ENCODE peak calls at places on chromosomes 16 and 17, in six cellular contexts. R, A, T, E, K and O are unnamed samples.

GRCh38 chr17:43987131-43988021 is 17.0 kb upstream of the NAGS start:
- DNase-seq in K (no peak), R (no peak), A (no peak), T (no peak), E (no peak), O (no peak)

GRCh38 chr17:28940675-28941074 is 10.6 kb downstream of the PHF12 start:
- DNase-seq in T (no peak), E (no peak), A (no peak), K (no peak), R (no peak), O (peak; percentile 46)

GRCh38 chr17:41972571-41973411 is 6.2 kb downstream of the CNP start:
- DNase-seq in E (peak; percentile 89), A (no peak), T (no peak), K (no peak), R (no peak), O (no peak)

GRCh38 chr17:73697872-73698271 is 53.6 kb upstream of the SDK2 start:
- DNase-seq in A (no peak), T (no peak), E (peak; percentile 33), R (no peak), K (peak; percentile 60), O (no peak)

GRCh38 chr17:16304832-16305231 is 48.4 kb downstream of the CENPV start:
- DNase-seq in E (no peak), K (no peak), A (peak; percentile 56), T (peak; percentile 78), R (no peak), O (peak; percentile 65)

GRCh38 chr17:60390881-60391418 is 983 bp downstream of the USP32 start:
- DNase-seq in T (peak; percentile 45), A (peak; percentile 33), E (peak; percentile 54), K (peak; percentile 38), R (peak; percentile 31), O (peak; percentile 64)

GRCh38 chr16:68885321-68885720 is 42.0 kb downstream of the TANGO6 start:
- DNase-seq in E (no peak), T (no peak), R (no peak), A (no peak), K (no peak), O (no peak)

GRCh38 chr17:412211-413015 is 59.8 kb upstream of the RPH3AL start:
- DNase-seq in K (peak; percentile 59), A (peak; percentile 64), T (peak; percentile 70), E (peak; percentile 63), R (peak; percentile 43), O (peak; percentile 70)

GRCh38 chr17:56543280-56543679 is 50.2 kb upstream of the NOG start:
- DNase-seq in A (no peak), K (no peak), T (no peak), R (no peak), E (no peak), O (no peak)

GRCh38 chr17:60901806-60902205 is 224.2 kb downstream of the BCAS3 start:
- DNase-seq in R (no peak), E (no peak), T (no peak), A (peak; percentile 81), K (no peak), O (no peak)

GRCh38 chr17:1958134-1958881 is 66.8 kb downstream of the RTN4RL1 start:
- DNase-seq in A (no peak), E (no peak), T (no peak), R (no peak), K (no peak), O (peak; percentile 18)

GRCh38 chr17:2170023-2170422 is 115.1 kb downstream of the HIC1 start:
- DNase-seq in A (no peak), E (no peak), T (peak; percentile 39), K (peak; percentile 39), R (no peak), O (peak; percentile 25)

DNA sequence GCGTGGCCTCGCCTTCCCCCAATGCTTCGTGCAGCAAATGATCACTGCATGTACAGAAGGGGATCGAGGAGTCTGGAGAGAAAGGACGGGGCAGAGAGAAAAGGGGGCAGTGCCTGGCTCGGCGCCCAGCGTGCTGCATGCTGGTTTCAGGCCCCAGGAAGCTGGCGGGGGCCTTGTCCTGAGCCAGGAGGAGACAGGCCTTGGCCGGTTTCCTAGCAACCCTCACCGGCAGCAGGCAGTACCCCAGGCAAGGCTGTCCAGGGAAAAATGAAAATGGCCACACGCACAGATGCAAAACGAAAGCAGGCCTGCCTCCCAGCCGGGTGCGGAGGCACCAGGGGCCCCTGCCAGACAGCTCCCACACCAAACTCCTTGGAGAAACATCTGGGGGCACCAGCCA is 126.3 kb downstream of the ZFHX3 start:
- DNase-seq in K (no peak), A (peak; percentile 32), E (peak; percentile 65), R (no peak), T (no peak), O (no peak)
- H3K4me3 ChIP-seq in K (peak overlapping the region; percentile 11), A (no peak overlapping the region), E (no peak overlapping the region), R (no peak overlapping the region), T (no peak overlapping the region), O (no peak overlapping the region)

GRCh38 chr17:47820023-47820789 is 1.4 kb downstream of the OSBPL7 start:
- DNase-seq in R (no peak), T (peak; percentile 25), E (no peak), K (peak; percentile 85), A (no peak), O (no peak)

GRCh38 chr17:47822785-47823184 is 1.2 kb upstream of the OSBPL7 start:
- DNase-seq in E (no peak), K (no peak), T (no peak), R (no peak), A (no peak), O (no peak)

GRCh38 chr17:47821031-47821423 is 567 bp downstream of the OSBPL7 start:
- DNase-seq in K (no peak), T (no peak), E (peak; percentile 39), R (no peak), A (no peak), O (no peak)

GRCh38 chr17:47823519-47823918 is 1.9 kb upstream of the OSBPL7 start:
- DNase-seq in T (no peak), R (no peak), A (no peak), E (no peak), K (no peak), O (no peak)

DNA sequence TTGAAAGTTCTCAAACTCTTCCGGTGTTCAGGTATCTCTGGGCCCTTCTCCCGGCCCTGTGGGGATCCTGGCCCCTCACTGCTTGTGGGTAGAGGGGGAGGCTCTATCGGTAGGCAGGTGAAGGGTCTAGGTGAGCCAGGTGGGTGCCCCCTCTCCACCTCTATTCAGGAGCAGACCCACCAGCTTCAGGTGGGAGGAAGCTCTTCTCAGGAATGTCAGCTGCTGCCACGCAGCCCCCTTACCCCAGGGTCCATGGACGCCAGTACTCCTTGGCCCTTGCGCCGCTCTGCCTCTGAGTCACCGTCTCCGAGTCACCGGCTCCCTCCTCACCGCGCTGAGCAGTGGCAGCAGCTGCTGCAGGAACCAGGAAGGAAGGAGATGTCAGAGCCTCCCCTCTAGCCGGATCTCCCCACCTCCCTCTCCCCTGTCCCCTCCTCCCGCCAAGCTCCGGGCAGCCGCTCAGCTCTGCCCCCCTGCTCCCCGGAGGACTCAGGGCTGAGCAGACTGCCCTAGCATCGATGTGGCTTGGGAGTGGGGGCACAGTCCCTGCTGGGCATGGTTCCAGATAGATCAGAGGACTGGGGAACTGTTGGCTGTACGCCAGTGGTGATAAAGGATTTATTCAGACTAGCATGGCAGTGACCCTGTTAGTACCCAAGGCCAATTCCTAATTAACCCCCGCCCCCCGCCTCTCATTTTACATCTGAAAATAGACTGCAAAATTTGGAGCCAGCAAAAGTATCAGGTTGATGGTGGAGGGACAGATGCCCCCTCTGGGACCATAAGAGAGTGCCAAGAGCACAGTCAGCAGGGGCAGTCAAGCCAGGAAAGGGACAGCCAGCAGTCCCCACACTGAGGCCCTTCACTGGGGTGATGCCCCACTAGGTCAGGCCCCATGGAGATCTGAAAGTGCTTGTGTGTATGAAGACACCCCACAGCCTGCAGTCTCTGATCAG is at the start of gene OSBPL7:
- DNase-seq in K (peak; percentile 84), R (peak; percentile 35), A (peak; percentile 87), T (peak; percentile 79), E (peak; percentile 83), O (peak; percentile 93)
- TF ChIP-seq POLR2A in K (peak; percentile 91), R (no peak), A (no peak), T (peak; percentile 81), E (peak; percentile 86), O (peak; percentile 43)

GRCh38 chr16:8949536-8950418 is 13.9 kb downstream of the USP7 start:
- DNase-seq in A (no peak), K (no peak), R (no peak), T (no peak), E (no peak), O (no peak)

GRCh38 chr16:8950580-8951077 is 13.1 kb downstream of the USP7 start:
- DNase-seq in T (no peak), R (no peak), A (peak; percentile 73), K (no peak), E (no peak), O (no peak)

GRCh38 chr16:8953064-8953463 is 10.6 kb downstream of the USP7 start:
- DNase-seq in T (no peak), E (no peak), A (no peak), R (no peak), K (no peak), O (no peak)

GRCh38 chr16:8951447-8952280 is 12.0 kb downstream of the USP7 start:
- DNase-seq in R (no peak), A (no peak), T (no peak), E (no peak), K (no peak), O (no peak)

GRCh38 chr16:8952281-8952751 is 11.4 kb downstream of the USP7 start:
- DNase-seq in T (no peak), A (no peak), K (no peak), R (no peak), E (peak; percentile 43), O (no peak)
- H3K4me3 ChIP-seq in T (no peak overlapping the region), A (no peak overlapping the region), K (no peak overlapping the region), R (no peak overlapping the region), E (no peak overlapping the region), O (no peak overlapping the region)

GRCh38 chr17:78525511-78526160 is 51.6 kb downstream of the DNAH17 start:
- DNase-seq in R (no peak), A (no peak), T (no peak), E (no peak), K (no peak), O (no peak)

GRCh38 chr17:78527345-78527744 is 49.9 kb downstream of the DNAH17 start:
- DNase-seq in A (no peak), T (no peak), E (no peak), K (no peak), R (no peak), O (no peak)

GRCh38 chr17:78528541-78528940 is 48.7 kb downstream of the DNAH17 start:
- DNase-seq in K (no peak), A (no peak), E (no peak), R (no peak), T (no peak), O (no peak)

GRCh38 chr17:78524870-78525510 is 52.2 kb downstream of the DNAH17 start:
- DNase-seq in R (no peak), E (no peak), K (no peak), A (no peak), T (no peak), O (no peak)

DNA sequence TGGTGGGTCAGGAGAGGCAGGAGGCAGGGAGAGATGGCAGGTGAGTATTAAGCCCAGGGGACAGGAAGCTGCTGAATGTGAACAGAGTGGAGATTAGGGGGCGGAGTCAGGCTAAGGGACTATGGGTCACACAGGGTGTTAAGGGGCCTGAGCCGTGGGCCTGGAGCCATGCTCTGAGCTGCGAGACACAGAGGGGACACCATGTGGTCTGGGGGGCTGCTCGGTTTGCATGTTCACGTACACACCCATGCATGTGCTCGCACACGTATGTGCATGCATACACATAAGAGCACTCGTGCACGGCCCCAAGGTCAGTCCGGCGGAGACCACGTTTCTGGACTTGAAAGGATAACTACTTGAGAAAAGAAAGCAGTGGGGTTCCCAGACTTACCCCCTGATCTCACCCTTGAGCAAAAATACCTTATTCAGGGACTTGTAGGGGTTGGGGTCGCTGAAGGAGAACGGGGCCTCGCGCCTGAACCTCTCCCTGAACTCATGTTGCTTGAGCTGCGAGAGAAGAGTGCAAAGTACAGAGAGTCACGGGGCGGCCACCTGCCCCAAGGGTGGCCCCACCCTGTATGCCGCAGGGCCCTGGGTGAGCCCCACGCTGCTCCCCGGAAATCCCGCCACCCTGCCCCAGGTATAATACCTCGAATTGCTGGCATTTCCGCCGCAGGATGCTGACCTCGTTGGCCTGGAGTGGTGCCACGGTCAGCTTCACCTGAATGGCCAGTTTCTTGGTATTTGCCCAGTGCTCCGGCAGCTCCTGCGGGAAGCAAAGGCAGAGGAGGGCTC is 50.8 kb downstream of the DNAH17 start:
- DNase-seq in E (no peak), R (no peak), K (no peak), T (no peak), A (no peak), O (no peak)
- TF ChIP-seq POLR2A in E (no peak), R (no peak), K (no peak), T (no peak), A (no peak), O (no peak)